ENCODE peak calls at places on chromosomes 6 and 20, in six cellular contexts. One of them, this sample, is unnamed. For H3K36me3, the result is how much of the 10 kb centered on the place peaks cover.

GRCh38 chr6:170053966-170054661 is 236.8 kb downstream of the DLL1 start:
- DNase-seq in stomach: no peak
- DNase-seq in heart left ventricle: no peak
- DNase-seq in CD8-positive, alpha-beta memory T cell: no peak
- DNase-seq in left ventricle myocardium inferior: no peak
- DNase-seq in CD8-positive, alpha-beta T cell: no peak
- DNase-seq in this sample: peak

GRCh38 chr20:33653900-33654596 is 8.1 kb upstream of the C20orf144 start:
- DNase-seq in CD8-positive, alpha-beta T cell: no peak
- DNase-seq in heart left ventricle: no peak
- DNase-seq in CD8-positive, alpha-beta memory T cell: no peak
- DNase-seq in left ventricle myocardium inferior: peak
- DNase-seq in stomach: peak
- DNase-seq in this sample: peak

GRCh38 chr6:169287675-169288074 is 34.0 kb upstream of the THBS2 start:
- DNase-seq in stomach: no peak
- DNase-seq in CD8-positive, alpha-beta T cell: no peak
- DNase-seq in heart left ventricle: no peak
- DNase-seq in left ventricle myocardium inferior: no peak
- DNase-seq in CD8-positive, alpha-beta memory T cell: no peak
- DNase-seq in this sample: no peak

GRCh38 chr20:59151820-59152219 is 11.8 kb upstream of the ZNF831 start:
- DNase-seq in CD8-positive, alpha-beta T cell: no peak
- DNase-seq in stomach: no peak
- DNase-seq in CD8-positive, alpha-beta memory T cell: no peak
- DNase-seq in left ventricle myocardium inferior: no peak
- DNase-seq in heart left ventricle: no peak
- DNase-seq in this sample: no peak

GRCh38 chr6:17907467-17908229 is 79.8 kb downstream of the KIF13A start:
- DNase-seq in CD8-positive, alpha-beta memory T cell: no peak
- DNase-seq in stomach: peak
- DNase-seq in CD8-positive, alpha-beta T cell: no peak
- DNase-seq in left ventricle myocardium inferior: peak
- DNase-seq in heart left ventricle: peak
- DNase-seq in this sample: no peak

GRCh38 chr20:23396961-23397620 is 24.2 kb downstream of the NAPB start:
- DNase-seq in stomach: no peak
- DNase-seq in heart left ventricle: no peak
- DNase-seq in left ventricle myocardium inferior: no peak
- DNase-seq in CD8-positive, alpha-beta T cell: no peak
- DNase-seq in CD8-positive, alpha-beta memory T cell: no peak
- DNase-seq in this sample: no peak

GRCh38 chr6:143745160-143746133 is 67.7 kb downstream of the PHACTR2 start:
- DNase-seq in CD8-positive, alpha-beta memory T cell: no peak
- DNase-seq in stomach: peak
- DNase-seq in left ventricle myocardium inferior: no peak
- DNase-seq in heart left ventricle: no peak
- DNase-seq in CD8-positive, alpha-beta T cell: no peak
- DNase-seq in this sample: peak

GRCh38 chr6:46135176-46135575 is 5.4 kb downstream of the ENPP4 start:
- DNase-seq in CD8-positive, alpha-beta T cell: no peak
- DNase-seq in left ventricle myocardium inferior: no peak
- DNase-seq in heart left ventricle: no peak
- DNase-seq in CD8-positive, alpha-beta memory T cell: no peak
- DNase-seq in stomach: no peak
- DNase-seq in this sample: no peak

GRCh38 chr20:3557237-3557636 is 86.4 kb downstream of the ATRN start:
- DNase-seq in stomach: no peak
- DNase-seq in heart left ventricle: no peak
- DNase-seq in CD8-positive, alpha-beta memory T cell: no peak
- DNase-seq in CD8-positive, alpha-beta T cell: no peak
- DNase-seq in left ventricle myocardium inferior: no peak
- DNase-seq in this sample: no peak

GRCh38 chr6:101458341-101458740 is 64.8 kb downstream of the GRIK2 start:
- DNase-seq in heart left ventricle: no peak
- DNase-seq in left ventricle myocardium inferior: no peak
- DNase-seq in CD8-positive, alpha-beta memory T cell: no peak
- DNase-seq in CD8-positive, alpha-beta T cell: no peak
- DNase-seq in stomach: no peak
- DNase-seq in this sample: no peak

GRCh38 chr20:61253640-61254511 is 1.8 kb downstream of the CDH4 start:
- DNase-seq in CD8-positive, alpha-beta T cell: no peak
- DNase-seq in CD8-positive, alpha-beta memory T cell: no peak
- DNase-seq in heart left ventricle: no peak
- DNase-seq in left ventricle myocardium inferior: no peak
- DNase-seq in stomach: no peak
- DNase-seq in this sample: no peak

GRCh38 chr6:146364816-146365594 is 178.6 kb upstream of the RAB32 start:
- DNase-seq in left ventricle myocardium inferior: no peak
- DNase-seq in heart left ventricle: no peak
- DNase-seq in CD8-positive, alpha-beta T cell: no peak
- DNase-seq in stomach: no peak
- DNase-seq in CD8-positive, alpha-beta memory T cell: no peak
- DNase-seq in this sample: no peak

GRCh38 chr6:169207482-169207881 is 46.2 kb downstream of the THBS2 start:
- DNase-seq in CD8-positive, alpha-beta memory T cell: no peak
- DNase-seq in CD8-positive, alpha-beta T cell: no peak
- DNase-seq in stomach: no peak
- DNase-seq in heart left ventricle: no peak
- DNase-seq in left ventricle myocardium inferior: no peak
- DNase-seq in this sample: no peak

GRCh38 chr6:160071805-160072687 is 49.6 kb upstream of the SLC22A1 start:
- DNase-seq in heart left ventricle: no peak
- DNase-seq in CD8-positive, alpha-beta memory T cell: no peak
- DNase-seq in stomach: no peak
- DNase-seq in left ventricle myocardium inferior: no peak
- DNase-seq in CD8-positive, alpha-beta T cell: no peak
- DNase-seq in this sample: no peak

GRCh38 chr6:5135783-5136376 is 50.7 kb downstream of the PPP1R3G start:
- DNase-seq in CD8-positive, alpha-beta memory T cell: peak
- DNase-seq in CD8-positive, alpha-beta T cell: peak
- DNase-seq in stomach: no peak
- DNase-seq in heart left ventricle: no peak
- DNase-seq in left ventricle myocardium inferior: no peak
- DNase-seq in this sample: no peak

GRCh38 chr6:109783245-109783990 is 92.3 kb downstream of the FIG4 start:
- DNase-seq in CD8-positive, alpha-beta T cell: no peak
- DNase-seq in heart left ventricle: no peak
- DNase-seq in stomach: no peak
- DNase-seq in CD8-positive, alpha-beta memory T cell: no peak
- DNase-seq in left ventricle myocardium inferior: no peak
- DNase-seq in this sample: no peak

GRCh38 chr6:37141291-37142046 is 28.5 kb upstream of the PIM1 start:
- DNase-seq in CD8-positive, alpha-beta T cell: no peak
- DNase-seq in CD8-positive, alpha-beta memory T cell: no peak
- DNase-seq in stomach: no peak
- DNase-seq in left ventricle myocardium inferior: no peak
- DNase-seq in heart left ventricle: no peak
- DNase-seq in this sample: no peak

GRCh38 chr6:157392927-157393666 is 12.1 kb downstream of the ZDHHC14 start:
- DNase-seq in CD8-positive, alpha-beta T cell: no peak
- DNase-seq in left ventricle myocardium inferior: no peak
- DNase-seq in CD8-positive, alpha-beta memory T cell: no peak
- DNase-seq in heart left ventricle: no peak
- DNase-seq in stomach: peak
- DNase-seq in this sample: no peak

DNA sequence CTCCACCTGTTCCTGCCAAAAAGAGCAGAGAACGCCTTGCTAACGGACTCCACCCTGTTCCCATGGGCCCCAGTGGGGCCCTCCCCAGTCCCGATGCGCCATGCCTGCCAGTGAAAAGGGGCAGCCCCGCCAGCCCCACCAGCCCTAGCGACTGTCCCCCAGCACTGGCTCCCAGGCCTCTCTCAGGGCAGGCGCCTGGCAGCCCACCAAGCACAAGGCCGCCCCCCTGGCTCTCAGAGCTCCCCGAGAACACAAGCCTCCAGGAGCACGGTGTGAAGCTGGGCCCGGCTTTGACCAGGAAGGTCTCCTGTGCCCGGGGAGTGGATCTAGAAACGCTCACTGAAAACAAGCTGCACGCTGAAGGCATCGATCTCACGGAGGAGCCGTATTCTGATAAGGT is 201.8 kb downstream of the SASH1 start:
- DNase-seq in stomach: no peak
- DNase-seq in left ventricle myocardium inferior: no peak
- DNase-seq in CD8-positive, alpha-beta memory T cell: no peak
- DNase-seq in heart left ventricle: no peak
- DNase-seq in CD8-positive, alpha-beta T cell: no peak
- DNase-seq in this sample: no peak
- H3K36me3 ChIP-seq in stomach: under half
- H3K36me3 ChIP-seq in left ventricle myocardium inferior: half or more
- H3K36me3 ChIP-seq in CD8-positive, alpha-beta memory T cell: under half
- H3K36me3 ChIP-seq in heart left ventricle: half or more
- H3K36me3 ChIP-seq in CD8-positive, alpha-beta T cell: under half
- H3K36me3 ChIP-seq in this sample: under half

DNA sequence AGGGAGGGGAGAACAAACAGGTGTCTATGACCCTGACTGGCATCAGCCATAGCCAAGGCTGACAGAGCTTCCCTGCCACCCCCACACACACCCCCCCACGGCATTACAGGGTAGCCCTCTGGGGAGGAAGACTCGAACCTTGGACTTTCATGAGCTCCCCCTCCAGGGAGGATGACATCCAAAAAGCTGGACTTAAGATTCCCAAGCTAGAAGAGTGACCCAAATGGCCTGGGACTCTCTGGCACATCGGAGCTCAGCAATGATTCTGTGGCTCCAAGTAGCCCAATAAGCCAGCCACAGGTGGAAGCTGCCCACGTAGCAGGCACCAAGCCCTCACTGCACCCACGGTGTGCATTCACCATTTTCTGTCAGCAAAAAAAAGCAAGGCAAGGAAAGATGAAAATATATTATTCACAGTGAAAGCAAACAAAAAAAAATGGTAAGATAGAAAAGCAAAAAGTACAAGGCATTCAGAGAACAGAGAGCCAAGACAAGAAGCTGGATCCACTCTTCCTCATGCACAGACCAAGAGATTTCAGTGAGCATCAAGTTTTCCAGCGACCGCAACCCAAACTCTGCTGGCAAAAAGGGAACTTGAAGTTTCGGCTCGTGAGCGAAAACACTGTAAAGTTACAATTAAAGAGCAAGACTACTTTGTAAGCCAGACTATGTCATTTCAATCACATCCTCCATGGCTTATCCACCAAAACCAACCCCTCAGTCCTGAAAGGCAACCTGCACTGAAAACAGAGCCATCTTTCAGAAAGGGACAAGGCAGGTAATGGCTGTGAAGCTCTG is 10.9 kb downstream of the JAG1 start:
- DNase-seq in CD8-positive, alpha-beta memory T cell: no peak
- DNase-seq in heart left ventricle: no peak
- DNase-seq in CD8-positive, alpha-beta T cell: no peak
- DNase-seq in stomach: no peak
- DNase-seq in left ventricle myocardium inferior: no peak
- DNase-seq in this sample: no peak
- H3K36me3 ChIP-seq in CD8-positive, alpha-beta memory T cell: under half
- H3K36me3 ChIP-seq in heart left ventricle: half or more
- H3K36me3 ChIP-seq in CD8-positive, alpha-beta T cell: under half
- H3K36me3 ChIP-seq in stomach: under half
- H3K36me3 ChIP-seq in left ventricle myocardium inferior: half or more
- H3K36me3 ChIP-seq in this sample: under half

GRCh38 chr6:21847712-21848111 is 254.2 kb downstream of the SOX4 start:
- DNase-seq in heart left ventricle: no peak
- DNase-seq in CD8-positive, alpha-beta T cell: no peak
- DNase-seq in CD8-positive, alpha-beta memory T cell: no peak
- DNase-seq in stomach: no peak
- DNase-seq in left ventricle myocardium inferior: no peak
- DNase-seq in this sample: no peak
- H3K36me3 ChIP-seq in heart left ventricle: under half
- H3K36me3 ChIP-seq in CD8-positive, alpha-beta T cell: under half
- H3K36me3 ChIP-seq in CD8-positive, alpha-beta memory T cell: under half
- H3K36me3 ChIP-seq in stomach: under half
- H3K36me3 ChIP-seq in left ventricle myocardium inferior: under half
- H3K36me3 ChIP-seq in this sample: under half

GRCh38 chr6:34859951-34860350 is 27.9 kb downstream of the TAF11 start:
- DNase-seq in heart left ventricle: no peak
- DNase-seq in CD8-positive, alpha-beta memory T cell: no peak
- DNase-seq in CD8-positive, alpha-beta T cell: no peak
- DNase-seq in stomach: no peak
- DNase-seq in left ventricle myocardium inferior: no peak
- DNase-seq in this sample: no peak
- H3K36me3 ChIP-seq in heart left ventricle: half or more
- H3K36me3 ChIP-seq in CD8-positive, alpha-beta memory T cell: under half
- H3K36me3 ChIP-seq in CD8-positive, alpha-beta T cell: under half
- H3K36me3 ChIP-seq in stomach: half or more
- H3K36me3 ChIP-seq in left ventricle myocardium inferior: half or more
- H3K36me3 ChIP-seq in this sample: under half

GRCh38 chr6:38955876-38956275 is 92.7 kb upstream of the GLP1R start:
- DNase-seq in stomach: no peak
- DNase-seq in CD8-positive, alpha-beta memory T cell: no peak
- DNase-seq in CD8-positive, alpha-beta T cell: no peak
- DNase-seq in heart left ventricle: peak
- DNase-seq in left ventricle myocardium inferior: peak
- DNase-seq in this sample: no peak
- H3K36me3 ChIP-seq in stomach: under half
- H3K36me3 ChIP-seq in CD8-positive, alpha-beta memory T cell: under half
- H3K36me3 ChIP-seq in CD8-positive, alpha-beta T cell: under half
- H3K36me3 ChIP-seq in heart left ventricle: under half
- H3K36me3 ChIP-seq in left ventricle myocardium inferior: under half
- H3K36me3 ChIP-seq in this sample: under half

DNA sequence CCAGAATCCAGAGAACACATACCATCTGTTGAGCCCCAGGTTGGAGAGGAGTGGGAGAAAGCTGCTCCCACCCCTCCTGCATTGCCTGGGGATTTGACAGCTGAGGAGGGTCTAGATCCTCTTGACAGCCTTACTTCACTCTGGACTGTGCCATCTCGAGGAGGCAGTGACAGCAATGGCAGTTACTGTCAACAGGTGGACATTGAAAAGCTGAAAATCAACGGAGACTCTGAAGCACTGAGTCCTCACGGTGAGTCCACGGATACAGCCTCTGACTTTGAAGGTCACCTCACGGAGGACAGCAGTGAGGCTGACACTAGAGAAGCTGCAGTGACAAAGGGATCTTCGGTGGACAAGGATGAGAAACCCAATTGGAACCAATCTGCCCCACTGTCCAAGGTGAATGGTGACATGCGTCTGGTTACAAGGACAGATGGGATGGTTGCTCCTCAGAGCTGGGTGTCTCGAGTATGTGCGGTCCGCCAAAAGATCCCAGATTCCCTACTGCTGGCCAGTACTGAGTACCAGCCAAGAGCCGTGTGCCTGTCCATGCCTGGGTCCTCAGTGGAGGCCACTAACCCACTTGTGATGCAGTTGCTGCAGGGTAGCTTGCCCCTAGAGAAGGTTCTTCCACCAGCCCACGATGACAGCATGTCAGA is 77.4 kb downstream of the ASXL1 start:
- DNase-seq in stomach: no peak
- DNase-seq in heart left ventricle: no peak
- DNase-seq in left ventricle myocardium inferior: no peak
- DNase-seq in CD8-positive, alpha-beta memory T cell: no peak
- DNase-seq in CD8-positive, alpha-beta T cell: no peak
- DNase-seq in this sample: no peak
- H3K36me3 ChIP-seq in stomach: half or more
- H3K36me3 ChIP-seq in heart left ventricle: half or more
- H3K36me3 ChIP-seq in left ventricle myocardium inferior: half or more
- H3K36me3 ChIP-seq in CD8-positive, alpha-beta memory T cell: half or more
- H3K36me3 ChIP-seq in CD8-positive, alpha-beta T cell: half or more
- H3K36me3 ChIP-seq in this sample: under half

GRCh38 chr6:155647354-155647753 is 191.7 kb upstream of the NOX3 start:
- DNase-seq in CD8-positive, alpha-beta T cell: no peak
- DNase-seq in left ventricle myocardium inferior: no peak
- DNase-seq in stomach: no peak
- DNase-seq in CD8-positive, alpha-beta memory T cell: no peak
- DNase-seq in heart left ventricle: no peak
- DNase-seq in this sample: no peak
- H3K36me3 ChIP-seq in CD8-positive, alpha-beta T cell: under half
- H3K36me3 ChIP-seq in left ventricle myocardium inferior: under half
- H3K36me3 ChIP-seq in stomach: under half
- H3K36me3 ChIP-seq in CD8-positive, alpha-beta memory T cell: under half
- H3K36me3 ChIP-seq in heart left ventricle: under half
- H3K36me3 ChIP-seq in this sample: under half

This sample was measured in ovary.